ENCODE peak calls at places on chromosomes 4 and X, in six cellular contexts. Q, Y, N, M, C and H are unnamed samples.

GRCh38 chrX:43741843-43742573 is 85.9 kb downstream of the MAOA start:
- DNase-seq in Y (no peak), N (no peak), Q (peak), M (peak), C (no peak), H (peak)

GRCh38 chr4:110614981-110615365 is 7.9 kb downstream of the PITX2 start:
- DNase-seq in N (no peak), C (no peak), M (no peak), Q (no peak), Y (no peak), H (no peak)

GRCh38 chr4:176548571-176548970 is 228.8 kb downstream of the SPCS3 start:
- DNase-seq in M (no peak), N (no peak), C (no peak), Y (no peak), Q (peak), H (no peak)

GRCh38 chr4:31383767-31384166 is 663.6 kb downstream of the PCDH7 start:
- DNase-seq in C (no peak), N (no peak), Y (no peak), M (no peak), Q (no peak), H (no peak)

GRCh38 chr4:144705861-144706590 is 60.1 kb downstream of the HHIP start:
- DNase-seq in N (no peak), Q (peak), C (no peak), M (no peak), Y (peak), H (no peak)

GRCh38 chrX:20361890-20362262 is 95.2 kb upstream of the RPS6KA3 start:
- DNase-seq in C (no peak), M (no peak), N (no peak), Y (peak), Q (peak), H (no peak)

GRCh38 chr4:3250956-3251690 is 2.2 kb downstream of the MSANTD1 start:
- DNase-seq in N (peak), M (peak), C (peak), Y (no peak), Q (peak), H (no peak)

GRCh38 chrX:100316987-100317386 is 93.1 kb downstream of the PCDH19 start:
- DNase-seq in M (no peak), Y (no peak), N (peak), C (peak), Q (no peak), H (no peak)

GRCh38 chr4:178296669-178297068 is 854.4 kb upstream of the AGA start:
- DNase-seq in Q (no peak), M (no peak), N (no peak), C (no peak), Y (no peak), H (no peak)

DNA sequence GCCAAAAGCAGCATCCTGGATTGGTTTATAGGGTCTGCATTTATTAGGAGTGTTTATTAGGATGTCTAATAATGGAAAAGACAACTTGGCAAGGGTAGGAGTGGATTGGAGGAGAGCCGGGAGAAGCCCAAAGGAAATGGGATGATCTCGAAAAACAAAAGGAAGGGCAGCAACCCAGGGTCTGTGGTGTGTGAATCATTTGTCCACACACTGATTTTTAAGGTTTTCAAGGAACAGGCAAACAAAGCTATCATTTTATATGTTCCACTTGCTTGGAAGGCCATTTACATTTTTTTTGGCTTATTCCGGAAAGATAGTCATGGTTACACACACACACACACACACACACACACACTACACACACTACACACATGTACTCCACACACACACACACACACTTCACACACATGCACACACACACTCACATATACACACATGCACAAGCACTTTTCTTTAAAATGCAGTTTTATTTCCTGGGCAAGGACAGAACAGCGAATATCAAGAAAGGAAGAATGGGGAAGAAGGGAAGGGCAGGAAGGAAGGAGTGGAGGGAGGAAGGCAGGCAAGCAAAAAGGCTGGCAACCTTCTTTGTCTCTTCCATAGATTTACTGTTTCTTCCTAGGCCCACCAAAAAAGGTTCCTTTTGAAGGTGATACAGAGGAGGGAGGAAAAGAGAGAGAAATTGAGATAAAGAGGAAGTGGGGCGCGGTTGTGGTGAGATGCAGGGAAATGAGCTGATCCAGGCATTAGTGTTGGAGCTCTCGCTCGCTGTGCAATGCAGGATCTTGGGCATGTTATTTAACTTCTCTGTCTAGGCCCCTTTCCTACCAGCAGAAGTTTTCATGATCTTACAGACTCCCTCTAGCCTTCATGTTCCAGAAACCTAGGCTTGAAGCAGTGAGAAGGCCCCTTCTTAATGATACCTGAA is 88.6 kb upstream of the MAML3 start:
- DNase-seq in Q (no peak), M (peak), N (peak), Y (no peak), C (no peak), H (peak)
- H3K4me3 ChIP-seq in Q (no peak), M (no peak), N (no peak), Y (no peak), C (no peak), H (no peak)

GRCh38 chr4:56425518-56425917 is 9.9 kb downstream of the PPAT start:
- DNase-seq in Q (no peak), C (no peak), Y (no peak), N (no peak), M (no peak), H (no peak)
- H3K4me3 ChIP-seq in Q (no peak), C (no peak), Y (no peak), N (no peak), M (no peak), H (no peak)

GRCh38 chr4:173535165-173535737 is 5.2 kb upstream of the HAND2 start:
- DNase-seq in M (no peak), C (no peak), Y (no peak), N (no peak), Q (no peak), H (no peak)
- H3K4me3 ChIP-seq in M (peak), C (no peak), Y (no peak), N (peak), Q (no peak), H (no peak)

DNA sequence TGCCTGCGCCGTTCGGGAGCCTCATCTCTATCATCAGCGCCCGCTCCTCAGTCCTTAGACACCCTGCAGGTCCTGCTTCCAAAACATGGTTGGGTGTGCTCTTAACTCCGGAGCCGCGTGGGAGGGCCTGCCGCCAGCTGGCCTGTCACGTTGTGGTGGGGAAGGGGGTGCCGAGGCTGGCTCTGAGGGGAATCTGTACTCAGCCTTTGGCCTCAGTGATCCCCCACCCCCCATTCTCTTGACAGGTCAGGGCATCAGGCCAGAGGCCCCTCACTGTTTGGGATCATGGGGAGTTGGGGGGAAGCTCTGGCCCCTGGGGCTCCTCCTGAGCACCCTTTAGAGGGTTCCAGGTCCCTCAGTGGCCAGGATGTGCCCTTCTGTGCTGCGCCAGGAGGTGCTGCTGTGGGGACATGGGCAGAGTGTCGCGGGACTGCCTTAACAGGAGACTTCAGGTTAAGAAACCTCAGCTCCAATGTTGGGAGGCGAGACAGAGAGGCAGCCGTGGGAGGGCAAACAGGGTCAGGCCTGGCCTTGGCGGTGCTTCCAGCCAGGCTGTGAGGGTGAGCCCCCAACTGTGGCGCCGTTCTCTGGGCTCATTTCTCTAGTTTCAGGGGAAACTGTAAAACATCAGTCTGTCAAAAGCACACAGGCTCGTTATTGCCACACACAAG is 33.5 kb downstream of the TRMT44 start:
- DNase-seq in Q (no peak), Y (no peak), C (no peak), N (no peak), M (no peak), H (no peak)
- H3K4me3 ChIP-seq in Q (no peak), Y (no peak), C (no peak), N (no peak), M (no peak), H (no peak)

GRCh38 chrX:83593634-83594294 is 85.7 kb downstream of the POU3F4 start:
- DNase-seq in M (peak), Q (no peak), N (no peak), C (no peak), Y (no peak), H (no peak)
- H3K4me3 ChIP-seq in M (no peak), Q (no peak), N (no peak), C (no peak), Y (no peak), H (no peak)